ENCODE peak calls at places on chromosomes 12 and 14, in five cellular contexts. F, X, D, O and P are unnamed samples.

GRCh38 chr14:69662636-69663321 is 51.4 kb downstream of the SUSD6 start:
- DNase-seq in F (no peak), X (no peak), D (no peak), O (peak), P (no peak)

GRCh38 chr14:55075628-55076027 is 24.2 kb downstream of the MAPK1IP1L start:
- DNase-seq in F (no peak), X (no peak), D (no peak), O (no peak), P (no peak)

GRCh38 chr14:89491701-89492381 is 74.8 kb upstream of the FOXN3 start:
- DNase-seq in F (no peak), X (no peak), D (no peak), O (no peak), P (no peak)

GRCh38 chr14:83047436-83047835 is 1513.8 kb upstream of the SEL1L start:
- DNase-seq in F (no peak), X (no peak), D (no peak), O (no peak), P (no peak)

GRCh38 chr14:50045039-50045711 is 71.2 kb downstream of the VCPKMT start:
- DNase-seq in F (peak), X (peak), D (peak), O (peak), P (no peak)

GRCh38 chr14:51216602-51217001 is 23.4 kb upstream of the TMX1 start:
- DNase-seq in F (no peak), X (no peak), D (no peak), O (no peak), P (no peak)

GRCh38 chr12:128513831-128514230 is 246.9 kb downstream of the TMEM132C start:
- DNase-seq in F (no peak), X (no peak), D (no peak), O (no peak), P (no peak)

GRCh38 chr12:27330846-27331245 is 1.8 kb upstream of the BMAL2 start:
- DNase-seq in F (no peak), X (no peak), D (no peak), O (no peak), P (no peak)

GRCh38 chr14:69711471-69712216 is 55.3 kb upstream of the SRSF5 start:
- DNase-seq in F (no peak), X (peak), D (peak), O (no peak), P (no peak)

GRCh38 chr14:30648471-30648870 is 26.4 kb downstream of the SCFD1 start:
- DNase-seq in F (no peak), X (no peak), D (no peak), O (no peak), P (no peak)

GRCh38 chr12:50914872-50915484 is 37.4 kb upstream of the HIGD1C start:
- DNase-seq in F (no peak), X (no peak), D (no peak), O (no peak), P (no peak)

GRCh38 chr12:62654558-62655241 is 188.1 kb downstream of the MON2 start:
- DNase-seq in F (no peak), X (no peak), D (no peak), O (no peak), P (no peak)

GRCh38 chr12:80598004-80598606 is 109.3 kb upstream of the MYF6 start:
- DNase-seq in F (no peak), X (no peak), D (no peak), O (peak), P (no peak)

GRCh38 chr14:101075025-101075800 is 171.7 kb upstream of the RTL1 start:
- DNase-seq in F (peak), X (no peak), D (no peak), O (no peak), P (peak)

GRCh38 chr14:30525833-30526232 is 33.1 kb upstream of the G2E3 start:
- DNase-seq in F (no peak), X (no peak), D (no peak), O (peak), P (no peak)

GRCh38 chr12:1811281-1811947 is 9.0 kb upstream of the LRTM2 start:
- DNase-seq in F (no peak), X (no peak), D (no peak), O (no peak), P (no peak)

GRCh38 chr12:45909041-45909713 is 81.2 kb downstream of the SCAF11 start:
- DNase-seq in F (no peak), X (no peak), D (no peak), O (no peak), P (no peak)

GRCh38 chr14:54830650-54831049 is 72.0 kb downstream of the GCH1 start:
- DNase-seq in F (no peak), X (no peak), D (no peak), O (no peak), P (no peak)

DNA sequence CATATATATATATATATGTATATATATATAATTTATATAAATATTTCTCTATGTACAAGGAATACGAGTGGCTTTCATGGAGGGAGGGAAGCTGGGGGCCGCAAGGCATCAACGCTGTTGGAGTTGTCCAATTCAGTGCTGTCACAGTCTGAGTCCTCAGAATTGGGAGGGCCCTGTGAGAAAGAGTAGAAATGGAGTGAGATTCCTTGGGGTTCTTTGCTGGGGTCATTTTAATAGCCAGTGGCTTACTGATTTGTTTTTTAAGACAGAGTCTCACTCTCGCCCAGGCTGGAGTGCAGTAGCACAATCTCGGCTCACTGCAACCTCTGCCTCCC is 18.2 kb downstream of the MAP3K12 start:
- DNase-seq in F (no peak), X (no peak), D (no peak), O (no peak), P (no peak)
- TF ChIP-seq CTCF in F (no peak), X (no peak), D (no peak), O (no peak), P (no peak)

GRCh38 chr12:88057994-88058718 is 29.0 kb upstream of the C12orf50 start:
- DNase-seq in F (no peak), X (no peak), D (peak), O (peak), P (no peak)

GRCh38 chr12:88056571-88056970 is 27.4 kb upstream of the C12orf50 start:
- DNase-seq in F (no peak), X (no peak), D (no peak), O (no peak), P (no peak)

DNA sequence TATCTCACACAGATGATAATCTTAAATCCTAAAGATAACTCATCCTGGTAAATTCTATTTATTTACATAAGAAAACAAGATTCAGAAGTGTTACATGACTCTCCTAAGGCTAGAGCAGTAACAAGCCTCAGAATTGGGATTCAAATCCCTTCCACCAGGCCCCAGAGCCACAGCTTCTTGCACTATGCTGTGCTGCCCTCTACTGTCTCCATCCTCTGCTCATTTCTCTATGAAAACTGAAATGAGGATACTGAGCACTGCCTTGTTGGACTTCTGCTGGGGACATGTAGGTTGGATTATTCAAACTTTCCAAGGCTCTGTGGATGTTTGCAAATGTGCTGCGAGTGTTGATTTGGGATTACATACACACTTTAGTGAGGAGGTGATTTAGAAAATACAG is 23.5 kb upstream of the C12orf50 start:
- DNase-seq in F (no peak), X (peak), D (no peak), O (peak), P (peak)
- TF ChIP-seq CTCF in F (peak), X (peak), D (peak), O (peak), P (peak)

DNA sequence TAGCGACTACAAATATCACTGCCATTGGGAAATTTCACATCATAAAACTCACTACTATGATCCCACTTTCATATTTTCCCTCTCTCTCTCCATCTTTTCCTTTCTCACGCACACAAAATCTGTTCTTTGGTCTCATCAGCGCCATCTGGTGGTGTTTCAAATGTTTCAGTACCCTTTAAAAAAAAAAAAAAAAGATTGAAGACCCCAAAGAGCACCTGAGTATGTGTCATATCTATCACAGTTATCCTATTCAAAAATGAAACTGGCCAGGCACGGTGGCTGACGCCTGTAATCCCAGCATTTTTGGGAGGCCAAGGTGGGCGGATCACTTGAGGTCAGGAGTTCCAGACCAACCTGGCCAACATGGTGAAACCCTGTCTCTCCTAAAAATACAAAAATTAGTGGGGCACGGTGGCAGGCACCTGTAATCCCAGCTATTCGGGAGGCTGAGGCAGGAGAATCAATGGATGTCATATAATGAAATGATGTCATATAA is 72.4 kb downstream of the TTC9 start:
- DNase-seq in F (peak), X (peak), D (no peak), O (peak), P (peak)
- TF ChIP-seq CTCF in F (peak), X (peak), D (peak), O (peak), P (peak)

GRCh38 chr14:67426983-67427601 is 15.1 kb upstream of the PLEK2 start:
- DNase-seq in F (peak), X (peak), D (peak), O (peak), P (peak)
- TF ChIP-seq CTCF in F (peak), X (peak), D (peak), O (peak), P (peak)

DNA sequence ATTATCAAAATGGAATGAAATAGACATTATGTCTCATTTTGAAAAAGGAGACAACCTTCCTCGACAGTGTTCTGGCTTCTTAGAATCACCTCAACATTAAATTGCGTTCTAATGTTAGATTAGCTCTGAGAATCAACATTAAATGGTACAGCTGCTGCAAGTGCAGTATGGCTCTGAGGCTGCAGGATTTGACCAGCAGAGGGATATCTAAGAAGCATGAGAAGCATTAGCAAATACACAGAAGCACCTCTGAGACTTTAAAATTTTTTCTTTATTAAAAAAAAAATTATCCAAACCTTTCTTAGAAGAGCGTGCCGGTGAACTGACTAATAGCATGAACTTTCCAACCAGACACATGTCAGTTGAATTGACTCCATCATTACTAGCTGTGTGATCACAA is 253.4 kb upstream of the LRIG3 start:
- DNase-seq in F (no peak), X (no peak), D (no peak), O (no peak), P (no peak)
- TF ChIP-seq CTCF in F (no peak), X (no peak), D (no peak), O (no peak), P (no peak)

DNA sequence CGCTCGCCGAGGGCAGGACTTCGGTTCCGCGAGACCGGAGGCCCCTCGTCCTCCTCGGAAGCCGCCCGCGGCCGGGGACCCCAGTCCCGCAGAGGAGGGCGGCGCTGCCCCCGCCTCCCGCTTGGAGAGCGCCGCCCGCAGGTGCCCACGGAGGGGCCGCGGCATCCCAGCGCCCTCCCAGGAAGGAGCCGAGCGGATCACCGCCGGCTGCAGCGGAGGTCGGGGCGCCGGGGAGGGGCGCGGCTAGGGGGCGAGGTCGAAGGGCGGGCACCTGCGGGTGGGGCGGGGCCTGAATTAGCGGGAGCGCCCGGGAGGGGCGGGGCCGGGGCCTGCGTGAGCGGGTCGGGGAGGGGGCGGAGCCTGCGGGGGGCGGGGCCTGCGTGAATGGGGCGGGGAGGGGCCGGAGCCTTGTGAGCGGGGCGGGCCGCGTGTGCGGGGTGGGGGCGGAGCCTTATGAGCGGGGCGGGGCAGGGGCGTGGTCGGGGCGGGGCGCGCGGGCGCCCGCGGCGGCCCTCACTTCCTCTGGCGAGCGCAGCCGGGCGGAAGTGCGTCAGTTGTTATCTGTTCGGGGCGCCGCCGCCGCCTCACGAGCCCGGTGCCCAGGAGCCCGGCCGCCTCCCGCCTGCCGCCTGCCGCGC is at the start of gene FBRSL1:
- DNase-seq in F (peak), X (peak), D (peak), O (peak), P (peak)
- TF ChIP-seq CTCF in F (no peak), X (no peak), D (no peak), O (no peak), P (no peak)

GRCh38 chr14:29463727-29464370 is 463.8 kb downstream of the PRKD1 start:
- DNase-seq in F (no peak), X (no peak), D (no peak), O (peak), P (no peak)
- TF ChIP-seq CTCF in F (no peak), X (no peak), D (no peak), O (no peak), P (no peak)

GRCh38 chr14:74980746-74981661 is 21.7 kb upstream of the EIF2B2 start:
- DNase-seq in F (no peak), X (no peak), D (no peak), O (no peak), P (no peak)
- TF ChIP-seq CTCF in F (no peak), X (no peak), D (no peak), O (no peak), P (no peak)